ENCODE peak calls at places on chromosomes 7 and 10, in nine cellular contexts. One of them, this sample, is unnamed.

GRCh38 chr7:20954711-20955641 is 168.3 kb upstream of the SP8 start:
- DNase-seq in neural progenitor cell: no peak
- DNase-seq in endodermal cell: peak
- DNase-seq in endothelial cell of umbilical vein: no peak
- DNase-seq in PC-3: no peak
- DNase-seq in HCT116: no peak
- DNase-seq in colonic mucosa: no peak
- DNase-seq in GM12878: no peak
- DNase-seq in MM.1S: no peak
- DNase-seq in this sample: no peak

GRCh38 chr7:44306608-44307007 is 18.8 kb downstream of the CAMK2B start:
- DNase-seq in neural progenitor cell: no peak
- DNase-seq in endodermal cell: peak
- DNase-seq in endothelial cell of umbilical vein: no peak
- DNase-seq in GM12878: no peak
- DNase-seq in colonic mucosa: peak
- DNase-seq in MM.1S: no peak
- DNase-seq in PC-3: no peak
- DNase-seq in HCT116: no peak
- DNase-seq in this sample: no peak

GRCh38 chr10:102975483-102976057 is 57.5 kb downstream of the CNNM2 start:
- DNase-seq in endodermal cell: no peak
- DNase-seq in neural progenitor cell: no peak
- DNase-seq in HCT116: no peak
- DNase-seq in MM.1S: no peak
- DNase-seq in colonic mucosa: no peak
- DNase-seq in GM12878: no peak
- DNase-seq in endothelial cell of umbilical vein: no peak
- DNase-seq in PC-3: no peak
- DNase-seq in this sample: no peak

GRCh38 chr7:151141855-151142685 is 25.4 kb downstream of the GBX1 start:
- DNase-seq in endodermal cell: peak
- DNase-seq in neural progenitor cell: no peak
- DNase-seq in MM.1S: no peak
- DNase-seq in colonic mucosa: no peak
- DNase-seq in PC-3: no peak
- DNase-seq in endothelial cell of umbilical vein: no peak
- DNase-seq in HCT116: no peak
- DNase-seq in GM12878: no peak
- DNase-seq in this sample: peak

GRCh38 chr10:96740579-96741281 is 20.4 kb upstream of the PIK3AP1 start:
- DNase-seq in endodermal cell: no peak
- DNase-seq in MM.1S: no peak
- DNase-seq in HCT116: no peak
- DNase-seq in PC-3: no peak
- DNase-seq in endothelial cell of umbilical vein: no peak
- DNase-seq in colonic mucosa: no peak
- DNase-seq in GM12878: no peak
- DNase-seq in neural progenitor cell: no peak
- DNase-seq in this sample: no peak

GRCh38 chr10:91974960-91975359 is 51.4 kb downstream of the BTAF1 start:
- DNase-seq in MM.1S: no peak
- DNase-seq in colonic mucosa: no peak
- DNase-seq in endothelial cell of umbilical vein: no peak
- DNase-seq in endodermal cell: no peak
- DNase-seq in HCT116: no peak
- DNase-seq in neural progenitor cell: no peak
- DNase-seq in GM12878: peak
- DNase-seq in PC-3: peak
- DNase-seq in this sample: no peak

GRCh38 chr10:6464862-6465430 is 115.1 kb downstream of the PRKCQ start:
- DNase-seq in endodermal cell: peak
- DNase-seq in MM.1S: no peak
- DNase-seq in endothelial cell of umbilical vein: no peak
- DNase-seq in GM12878: no peak
- DNase-seq in HCT116: no peak
- DNase-seq in PC-3: no peak
- DNase-seq in neural progenitor cell: no peak
- DNase-seq in colonic mucosa: no peak
- DNase-seq in this sample: peak

GRCh38 chr7:130566898-130567280 is 75.0 kb downstream of the MEST start:
- DNase-seq in colonic mucosa: no peak
- DNase-seq in endodermal cell: no peak
- DNase-seq in HCT116: no peak
- DNase-seq in PC-3: no peak
- DNase-seq in endothelial cell of umbilical vein: no peak
- DNase-seq in GM12878: no peak
- DNase-seq in MM.1S: no peak
- DNase-seq in neural progenitor cell: no peak
- DNase-seq in this sample: no peak

GRCh38 chr7:151491859-151492258 is 27.8 kb downstream of the RHEB start:
- DNase-seq in PC-3: peak
- DNase-seq in GM12878: no peak
- DNase-seq in MM.1S: no peak
- DNase-seq in endodermal cell: no peak
- DNase-seq in colonic mucosa: no peak
- DNase-seq in endothelial cell of umbilical vein: no peak
- DNase-seq in neural progenitor cell: no peak
- DNase-seq in HCT116: peak
- DNase-seq in this sample: no peak

GRCh38 chr10:72297281-72297967 is 23.7 kb downstream of the DDIT4 start:
- DNase-seq in endothelial cell of umbilical vein: peak
- DNase-seq in GM12878: peak
- DNase-seq in neural progenitor cell: no peak
- DNase-seq in HCT116: no peak
- DNase-seq in colonic mucosa: peak
- DNase-seq in PC-3: peak
- DNase-seq in endodermal cell: no peak
- DNase-seq in MM.1S: peak
- DNase-seq in this sample: peak

GRCh38 chr10:117364121-117364960 is 10.9 kb downstream of the PDZD8 start:
- DNase-seq in HCT116: no peak
- DNase-seq in MM.1S: no peak
- DNase-seq in colonic mucosa: no peak
- DNase-seq in neural progenitor cell: no peak
- DNase-seq in PC-3: no peak
- DNase-seq in GM12878: no peak
- DNase-seq in endodermal cell: no peak
- DNase-seq in endothelial cell of umbilical vein: peak
- DNase-seq in this sample: no peak

GRCh38 chr10:86752311-86752710 is 4.1 kb upstream of the BMPR1A start:
- DNase-seq in endothelial cell of umbilical vein: no peak
- DNase-seq in GM12878: no peak
- DNase-seq in colonic mucosa: peak
- DNase-seq in PC-3: no peak
- DNase-seq in MM.1S: no peak
- DNase-seq in HCT116: no peak
- DNase-seq in endodermal cell: no peak
- DNase-seq in neural progenitor cell: no peak
- DNase-seq in this sample: no peak

GRCh38 chr10:3420527-3421469 is 248.2 kb upstream of the PITRM1 start:
- DNase-seq in PC-3: no peak
- DNase-seq in HCT116: no peak
- DNase-seq in endodermal cell: no peak
- DNase-seq in endothelial cell of umbilical vein: no peak
- DNase-seq in MM.1S: no peak
- DNase-seq in GM12878: no peak
- DNase-seq in colonic mucosa: no peak
- DNase-seq in neural progenitor cell: no peak
- DNase-seq in this sample: no peak

GRCh38 chr7:128170461-128170860 is 70.6 kb upstream of the LEP start:
- DNase-seq in endodermal cell: peak
- DNase-seq in MM.1S: no peak
- DNase-seq in HCT116: no peak
- DNase-seq in neural progenitor cell: no peak
- DNase-seq in colonic mucosa: no peak
- DNase-seq in GM12878: no peak
- DNase-seq in PC-3: no peak
- DNase-seq in endothelial cell of umbilical vein: no peak
- DNase-seq in this sample: no peak

GRCh38 chr7:96224682-96225081 is 97.2 kb downstream of the SLC25A13 start:
- DNase-seq in PC-3: peak
- DNase-seq in neural progenitor cell: peak
- DNase-seq in endothelial cell of umbilical vein: peak
- DNase-seq in GM12878: no peak
- DNase-seq in endodermal cell: peak
- DNase-seq in colonic mucosa: no peak
- DNase-seq in HCT116: no peak
- DNase-seq in MM.1S: no peak
- DNase-seq in this sample: no peak

GRCh38 chr7:159118623-159119022 is 26.0 kb downstream of the VIPR2 start:
- DNase-seq in colonic mucosa: no peak
- DNase-seq in endodermal cell: peak
- DNase-seq in HCT116: no peak
- DNase-seq in GM12878: no peak
- DNase-seq in neural progenitor cell: no peak
- DNase-seq in MM.1S: no peak
- DNase-seq in PC-3: no peak
- DNase-seq in endothelial cell of umbilical vein: no peak
- DNase-seq in this sample: peak

GRCh38 chr7:4683884-4684565 is 1.9 kb downstream of the FOXK1 start:
- DNase-seq in GM12878: peak
- DNase-seq in PC-3: peak
- DNase-seq in neural progenitor cell: no peak
- DNase-seq in MM.1S: peak
- DNase-seq in HCT116: no peak
- DNase-seq in colonic mucosa: peak
- DNase-seq in endodermal cell: peak
- DNase-seq in endothelial cell of umbilical vein: peak
- DNase-seq in this sample: peak

GRCh38 chr10:69465457-69466157 is 14.3 kb downstream of the TSPAN15 start:
- DNase-seq in colonic mucosa: no peak
- DNase-seq in endothelial cell of umbilical vein: no peak
- DNase-seq in GM12878: no peak
- DNase-seq in neural progenitor cell: no peak
- DNase-seq in endodermal cell: no peak
- DNase-seq in PC-3: no peak
- DNase-seq in HCT116: no peak
- DNase-seq in MM.1S: no peak
- DNase-seq in this sample: no peak

GRCh38 chr7:66654275-66655112 is 25.8 kb downstream of the KCTD7 start:
- DNase-seq in endodermal cell: peak
- DNase-seq in GM12878: peak
- DNase-seq in endothelial cell of umbilical vein: peak
- DNase-seq in neural progenitor cell: peak
- DNase-seq in colonic mucosa: peak
- DNase-seq in HCT116: peak
- DNase-seq in MM.1S: peak
- DNase-seq in PC-3: peak
- DNase-seq in this sample: peak
- TF ChIP-seq CTCF in endodermal cell: no peak
- TF ChIP-seq CTCF in GM12878: no peak
- TF ChIP-seq CTCF in endothelial cell of umbilical vein: no peak
- TF ChIP-seq CTCF in neural progenitor cell: no peak
- TF ChIP-seq CTCF in colonic mucosa: no peak
- TF ChIP-seq CTCF in HCT116: no peak
- TF ChIP-seq CTCF in MM.1S: no peak
- TF ChIP-seq CTCF in PC-3: no peak
- TF ChIP-seq CTCF in this sample: no peak

GRCh38 chr7:137015015-137015414 is 146.6 kb downstream of the CHRM2 start:
- DNase-seq in HCT116: no peak
- DNase-seq in colonic mucosa: no peak
- DNase-seq in neural progenitor cell: no peak
- DNase-seq in GM12878: no peak
- DNase-seq in endodermal cell: no peak
- DNase-seq in MM.1S: no peak
- DNase-seq in PC-3: no peak
- DNase-seq in endothelial cell of umbilical vein: no peak
- DNase-seq in this sample: no peak

GRCh38 chr7:137025469-137026175 is 157.2 kb downstream of the CHRM2 start:
- DNase-seq in GM12878: no peak
- DNase-seq in PC-3: no peak
- DNase-seq in HCT116: no peak
- DNase-seq in neural progenitor cell: no peak
- DNase-seq in colonic mucosa: no peak
- DNase-seq in MM.1S: no peak
- DNase-seq in endodermal cell: no peak
- DNase-seq in endothelial cell of umbilical vein: no peak
- DNase-seq in this sample: no peak

GRCh38 chr7:137018468-137018867 is 150.0 kb downstream of the CHRM2 start:
- DNase-seq in HCT116: no peak
- DNase-seq in MM.1S: no peak
- DNase-seq in GM12878: no peak
- DNase-seq in endothelial cell of umbilical vein: no peak
- DNase-seq in PC-3: no peak
- DNase-seq in endodermal cell: no peak
- DNase-seq in colonic mucosa: no peak
- DNase-seq in neural progenitor cell: peak
- DNase-seq in this sample: no peak

GRCh38 chr7:137017221-137017620 is 148.8 kb downstream of the CHRM2 start:
- DNase-seq in HCT116: no peak
- DNase-seq in PC-3: peak
- DNase-seq in colonic mucosa: no peak
- DNase-seq in neural progenitor cell: no peak
- DNase-seq in endothelial cell of umbilical vein: no peak
- DNase-seq in endodermal cell: no peak
- DNase-seq in MM.1S: no peak
- DNase-seq in GM12878: no peak
- DNase-seq in this sample: no peak

DNA sequence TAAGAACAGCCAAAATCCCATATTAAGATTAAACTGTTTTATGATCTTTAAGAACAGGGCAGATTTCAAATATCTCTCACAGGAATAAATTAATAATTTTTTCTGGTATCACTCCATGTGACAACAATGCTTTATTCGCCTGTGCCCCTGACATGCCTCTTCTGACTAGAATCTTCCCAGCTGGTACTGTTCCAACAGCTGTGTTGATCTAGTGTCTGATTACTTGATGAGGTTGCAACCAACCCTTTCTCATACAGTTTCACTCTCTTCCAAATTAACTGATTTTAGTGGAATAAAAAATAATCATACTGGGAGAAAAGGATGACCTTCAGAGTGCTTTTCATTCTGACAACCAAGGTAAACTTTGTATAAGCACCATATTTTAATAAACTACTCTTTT is 151.9 kb downstream of the CHRM2 start:
- DNase-seq in GM12878: no peak
- DNase-seq in HCT116: no peak
- DNase-seq in colonic mucosa: no peak
- DNase-seq in neural progenitor cell: no peak
- DNase-seq in PC-3: peak
- DNase-seq in endothelial cell of umbilical vein: no peak
- DNase-seq in MM.1S: no peak
- DNase-seq in endodermal cell: no peak
- DNase-seq in this sample: no peak
- H3K4me3 ChIP-seq in GM12878: no peak
- H3K4me3 ChIP-seq in HCT116: no peak
- H3K4me3 ChIP-seq in colonic mucosa: no peak
- H3K4me3 ChIP-seq in neural progenitor cell: no peak
- H3K4me3 ChIP-seq in PC-3: no peak
- H3K4me3 ChIP-seq in endothelial cell of umbilical vein: no peak
- H3K4me3 ChIP-seq in MM.1S: no peak
- H3K4me3 ChIP-seq in endodermal cell: no peak
- H3K4me3 ChIP-seq in this sample: no peak

GRCh38 chr10:75395955-75396860 is 5.4 kb downstream of the ZNF503 start:
- DNase-seq in neural progenitor cell: peak
- DNase-seq in endothelial cell of umbilical vein: peak
- DNase-seq in PC-3: peak
- DNase-seq in MM.1S: no peak
- DNase-seq in HCT116: no peak
- DNase-seq in endodermal cell: peak
- DNase-seq in colonic mucosa: peak
- DNase-seq in GM12878: no peak
- DNase-seq in this sample: peak
- H3K9ac ChIP-seq in neural progenitor cell: no peak
- H3K9ac ChIP-seq in endothelial cell of umbilical vein: peak
- H3K9ac ChIP-seq in PC-3: peak
- H3K9ac ChIP-seq in MM.1S: no peak
- H3K9ac ChIP-seq in HCT116: peak
- H3K9ac ChIP-seq in endodermal cell: no peak
- H3K9ac ChIP-seq in colonic mucosa: peak
- H3K9ac ChIP-seq in GM12878: no peak
- H3K9ac ChIP-seq in this sample: peak

GRCh38 chr7:66505531-66506451 is 122.9 kb upstream of the KCTD7 start:
- DNase-seq in HCT116: no peak
- DNase-seq in endothelial cell of umbilical vein: peak
- DNase-seq in MM.1S: no peak
- DNase-seq in colonic mucosa: no peak
- DNase-seq in endodermal cell: no peak
- DNase-seq in neural progenitor cell: no peak
- DNase-seq in PC-3: no peak
- DNase-seq in GM12878: no peak
- DNase-seq in this sample: peak
- TF ChIP-seq CTCF in HCT116: no peak
- TF ChIP-seq CTCF in endothelial cell of umbilical vein: no peak
- TF ChIP-seq CTCF in MM.1S: no peak
- TF ChIP-seq CTCF in colonic mucosa: no peak
- TF ChIP-seq CTCF in endodermal cell: no peak
- TF ChIP-seq CTCF in neural progenitor cell: no peak
- TF ChIP-seq CTCF in PC-3: no peak
- TF ChIP-seq CTCF in GM12878: no peak
- TF ChIP-seq CTCF in this sample: no peak